ENCODE peak calls at places on chromosomes 6 and 20, in ten cellular contexts. K is NCI-H446; A is NCI-H1105; R is AG08395; N is fibroblast of the aortic adventitia; J is natural killer cell; O is thoracic aorta; H is central memory CD8-positive, alpha-beta T cell; I is CD4-positive, alpha-beta T cell; P is DMS153. V is an unnamed sample.
A peak's percentile ranks its signal among the peaks of the same experiment; 100 is the strongest.

GRCh38 chr6:80282913-80283554 is 176.6 kb downstream of the BCKDHB start:
- DNase-seq in R (no peak), N (no peak), A (no peak), J (no peak), K (no peak), O (no peak), P (no peak), H (no peak), I (no peak), V (no peak)

GRCh38 chr6:123804771-123805540 is 1.3 kb downstream of the NKAIN2 start:
- DNase-seq in P (no peak), N (no peak), I (no peak), K (no peak), A (no peak), O (no peak), J (no peak), R (no peak), H (no peak), V (no peak)

GRCh38 chr6:85798934-85799490 is 156.3 kb upstream of the SYNCRIP start:
- DNase-seq in N (no peak), O (no peak), I (no peak), R (no peak), H (no peak), A (no peak), J (no peak), P (no peak), K (no peak), V (no peak)

GRCh38 chr6:156647440-156647839 is 129.7 kb upstream of the ARID1B start:
- DNase-seq in H (no peak), I (no peak), O (no peak), P (no peak), R (no peak), A (no peak), J (no peak), K (no peak), N (no peak), V (no peak)

GRCh38 chr20:57071283-57071701 is 195.1 kb downstream of the BMP7 start:
- DNase-seq in N (no peak), R (no peak), P (no peak), A (peak; percentile 38), J (no peak), H (no peak), O (no peak), I (no peak), K (no peak), V (no peak)

GRCh38 chr6:114989279-114989964 is 646.6 kb upstream of the HS3ST5 start:
- DNase-seq in R (no peak), J (no peak), N (no peak), A (no peak), O (no peak), H (no peak), I (no peak), K (no peak), P (no peak), V (no peak)

GRCh38 chr20:30811896-30812671 is 445.4 kb upstream of the DEFB115 start:
- DNase-seq in I (no peak), R (peak; percentile 19), N (peak; percentile 46), O (no peak), A (peak; percentile 75), K (no peak), H (no peak), J (no peak), P (no peak), V (no peak)

GRCh38 chr6:129606664-129607063 is 103.3 kb downstream of the ARHGAP18 start:
- DNase-seq in N (no peak), K (no peak), P (no peak), J (no peak), I (no peak), O (no peak), R (no peak), A (no peak), H (no peak), V (no peak)

GRCh38 chr6:41336824-41337223 is 1.4 kb downstream of the NCR2 start:
- DNase-seq in P (no peak), N (no peak), O (no peak), K (no peak), I (no peak), A (peak; percentile 12), H (no peak), J (no peak), R (no peak), V (no peak)

GRCh38 chr20:60034231-60035110 is 76.2 kb downstream of the CDH26 start:
- DNase-seq in K (no peak), I (no peak), J (no peak), R (no peak), N (no peak), P (no peak), O (no peak), H (no peak), A (no peak), V (no peak)

GRCh38 chr6:163900570-163900969 is 486.1 kb downstream of the QKI start:
- DNase-seq in I (no peak), R (no peak), A (no peak), N (no peak), O (no peak), J (no peak), P (no peak), K (no peak), H (no peak), V (no peak)

GRCh38 chr20:49786226-49786625 is 26.4 kb upstream of the SLC9A8 start:
- DNase-seq in H (no peak), I (no peak), J (no peak), K (no peak), R (no peak), A (no peak), O (no peak), N (no peak), P (no peak), V (no peak)

GRCh38 chr20:576156-576555 is 32.6 kb upstream of the CSNK2A1 start:
- DNase-seq in I (no peak), P (no peak), H (no peak), N (no peak), K (no peak), O (no peak), J (no peak), R (no peak), A (no peak), V (no peak)

GRCh38 chr6:88982720-88983119 is 19.3 kb upstream of the RNGTT start:
- DNase-seq in H (no peak), N (peak; percentile 93), I (no peak), P (peak; percentile 46), R (peak; percentile 86), O (peak; percentile 77), J (no peak), K (peak; percentile 5), A (peak; percentile 60), V (peak; percentile 43)

GRCh38 chr6:165704001-165704748 is 41.1 kb upstream of the PDE10A start:
- DNase-seq in O (no peak), I (no peak), J (no peak), A (peak; percentile 24), R (no peak), N (peak; percentile 69), H (no peak), P (no peak), K (no peak), V (no peak)